ENCODE peak calls at places on chromosomes 4 and X, in six cellular contexts. One of them, this sample, is unnamed.

GRCh38 chr4:6184169-6184568 is 16.2 kb downstream of the JAKMIP1 start:
- DNase-seq in H4: no peak
- DNase-seq in WTC11: no peak
- DNase-seq in D341Med: no peak
- DNase-seq in EL: no peak
- DNase-seq in stimulated activated CD4-positive, alpha-beta T cell treated with anti-CD3 and anti-CD28 coated beads, Interleukin-4, amount 100 ng/mL, for 1 hour: no peak
- DNase-seq in this sample: no peak

GRCh38 chr4:46432923-46433322 is 43.0 kb upstream of the GABRA2 start:
- DNase-seq in WTC11: no peak
- DNase-seq in EL: no peak
- DNase-seq in stimulated activated CD4-positive, alpha-beta T cell treated with anti-CD3 and anti-CD28 coated beads, Interleukin-4, amount 100 ng/mL, for 1 hour: no peak
- DNase-seq in H4: peak; percentile 60
- DNase-seq in D341Med: no peak
- DNase-seq in this sample: no peak

GRCh38 chr4:166078383-166078782 is 205.3 kb downstream of the TLL1 start:
- DNase-seq in H4: no peak
- DNase-seq in EL: peak; percentile 52
- DNase-seq in WTC11: no peak
- DNase-seq in D341Med: no peak
- DNase-seq in stimulated activated CD4-positive, alpha-beta T cell treated with anti-CD3 and anti-CD28 coated beads, Interleukin-4, amount 100 ng/mL, for 1 hour: no peak
- DNase-seq in this sample: no peak

GRCh38 chrX:23389196-23389792 is 54.6 kb downstream of the PTCHD1 start:
- DNase-seq in H4: no peak
- DNase-seq in stimulated activated CD4-positive, alpha-beta T cell treated with anti-CD3 and anti-CD28 coated beads, Interleukin-4, amount 100 ng/mL, for 1 hour: no peak
- DNase-seq in D341Med: no peak
- DNase-seq in WTC11: peak; percentile 11
- DNase-seq in EL: no peak
- DNase-seq in this sample: no peak

GRCh38 chr4:95129708-95130343 is 372.1 kb downstream of the BMPR1B start:
- DNase-seq in H4: peak; percentile 95
- DNase-seq in EL: peak; percentile 86
- DNase-seq in WTC11: no peak
- DNase-seq in stimulated activated CD4-positive, alpha-beta T cell treated with anti-CD3 and anti-CD28 coated beads, Interleukin-4, amount 100 ng/mL, for 1 hour: no peak
- DNase-seq in D341Med: no peak
- DNase-seq in this sample: peak; percentile 28

GRCh38 chr4:71229477-71230257 is 109.2 kb upstream of the SLC4A4 start:
- DNase-seq in EL: peak; percentile 66
- DNase-seq in D341Med: peak; percentile 60
- DNase-seq in H4: peak; percentile 53
- DNase-seq in stimulated activated CD4-positive, alpha-beta T cell treated with anti-CD3 and anti-CD28 coated beads, Interleukin-4, amount 100 ng/mL, for 1 hour: no peak
- DNase-seq in WTC11: peak; percentile 16
- DNase-seq in this sample: peak; percentile 62

GRCh38 chr4:38132140-38132673 is 172.0 kb downstream of the PTTG2 start:
- DNase-seq in WTC11: no peak
- DNase-seq in EL: peak; percentile 78
- DNase-seq in D341Med: no peak
- DNase-seq in stimulated activated CD4-positive, alpha-beta T cell treated with anti-CD3 and anti-CD28 coated beads, Interleukin-4, amount 100 ng/mL, for 1 hour: peak; percentile 50
- DNase-seq in H4: peak; percentile 99
- DNase-seq in this sample: no peak

GRCh38 chr4:82523179-82523578 is 38.6 kb downstream of the TMEM150C start:
- DNase-seq in WTC11: peak; percentile 16
- DNase-seq in H4: no peak
- DNase-seq in stimulated activated CD4-positive, alpha-beta T cell treated with anti-CD3 and anti-CD28 coated beads, Interleukin-4, amount 100 ng/mL, for 1 hour: no peak
- DNase-seq in EL: no peak
- DNase-seq in D341Med: no peak
- DNase-seq in this sample: no peak

GRCh38 chr4:3792813-3793212 is 26.6 kb downstream of the ADRA2C start:
- DNase-seq in stimulated activated CD4-positive, alpha-beta T cell treated with anti-CD3 and anti-CD28 coated beads, Interleukin-4, amount 100 ng/mL, for 1 hour: no peak
- DNase-seq in EL: no peak
- DNase-seq in D341Med: peak; percentile 71
- DNase-seq in WTC11: peak; percentile 92
- DNase-seq in H4: no peak
- DNase-seq in this sample: peak; percentile 34

GRCh38 chrX:65463550-65463949 is 71.0 kb downstream of the LAS1L start:
- DNase-seq in D341Med: no peak
- DNase-seq in stimulated activated CD4-positive, alpha-beta T cell treated with anti-CD3 and anti-CD28 coated beads, Interleukin-4, amount 100 ng/mL, for 1 hour: no peak
- DNase-seq in H4: peak; percentile 30
- DNase-seq in EL: peak; percentile 49
- DNase-seq in WTC11: peak; percentile 11
- DNase-seq in this sample: no peak

GRCh38 chrX:12210921-12211320 is 72.6 kb downstream of the FRMPD4 start:
- DNase-seq in EL: peak; percentile 62
- DNase-seq in H4: no peak
- DNase-seq in D341Med: no peak
- DNase-seq in stimulated activated CD4-positive, alpha-beta T cell treated with anti-CD3 and anti-CD28 coated beads, Interleukin-4, amount 100 ng/mL, for 1 hour: no peak
- DNase-seq in WTC11: no peak
- DNase-seq in this sample: no peak

GRCh38 chrX:26613951-26614350 is 398.0 kb downstream of the MAGEB5 start:
- DNase-seq in H4: no peak
- DNase-seq in D341Med: no peak
- DNase-seq in EL: no peak
- DNase-seq in stimulated activated CD4-positive, alpha-beta T cell treated with anti-CD3 and anti-CD28 coated beads, Interleukin-4, amount 100 ng/mL, for 1 hour: no peak
- DNase-seq in WTC11: no peak
- DNase-seq in this sample: no peak

GRCh38 chr4:36399762-36400353 is 118.4 kb downstream of the DTHD1 start:
- DNase-seq in D341Med: peak; percentile 31
- DNase-seq in stimulated activated CD4-positive, alpha-beta T cell treated with anti-CD3 and anti-CD28 coated beads, Interleukin-4, amount 100 ng/mL, for 1 hour: peak; percentile 29
- DNase-seq in WTC11: peak; percentile 12
- DNase-seq in H4: no peak
- DNase-seq in EL: no peak
- DNase-seq in this sample: peak; percentile 9

GRCh38 chrX:22748093-22748999 is 251.4 kb upstream of the DDX53 start:
- DNase-seq in EL: peak; percentile 36
- DNase-seq in stimulated activated CD4-positive, alpha-beta T cell treated with anti-CD3 and anti-CD28 coated beads, Interleukin-4, amount 100 ng/mL, for 1 hour: peak; percentile 15
- DNase-seq in H4: peak; percentile 8
- DNase-seq in D341Med: peak; percentile 48
- DNase-seq in WTC11: peak; percentile 50
- DNase-seq in this sample: peak; percentile 57

GRCh38 chrX:72381439-72382198 is 75.9 kb upstream of the CITED1 start:
- DNase-seq in stimulated activated CD4-positive, alpha-beta T cell treated with anti-CD3 and anti-CD28 coated beads, Interleukin-4, amount 100 ng/mL, for 1 hour: no peak
- DNase-seq in EL: no peak
- DNase-seq in H4: no peak
- DNase-seq in WTC11: no peak
- DNase-seq in D341Med: no peak
- DNase-seq in this sample: no peak

GRCh38 chr4:112552668-112553067 is 36.7 kb upstream of the NEUROG2 start:
- DNase-seq in WTC11: no peak
- DNase-seq in H4: no peak
- DNase-seq in D341Med: no peak
- DNase-seq in stimulated activated CD4-positive, alpha-beta T cell treated with anti-CD3 and anti-CD28 coated beads, Interleukin-4, amount 100 ng/mL, for 1 hour: no peak
- DNase-seq in EL: peak; percentile 85
- DNase-seq in this sample: no peak